ENCODE peak calls at places on chromosome 13, in five cellular contexts. One of them, this sample, is unnamed.

GRCh38 chr13:64643066-64643465 is 2587.1 kb downstream of the PCDH9 start:
- DNase-seq in stimulated activated CD8-positive, alpha-beta memory T cell treated with anti-CD3 and anti-CD28 coated beads, Interleukin-7, amount 100 ng/mL, for 1 hour: no peak
- DNase-seq in omental fat pad: no peak
- DNase-seq in EL: no peak
- DNase-seq in progenitor cell of endocrine pancreas: no peak
- DNase-seq in this sample: no peak

GRCh38 chr13:69524459-69525155 is 583.0 kb upstream of the ATXN8OS start:
- DNase-seq in stimulated activated CD8-positive, alpha-beta memory T cell treated with anti-CD3 and anti-CD28 coated beads, Interleukin-7, amount 100 ng/mL, for 1 hour: no peak
- DNase-seq in omental fat pad: no peak
- DNase-seq in EL: no peak
- DNase-seq in progenitor cell of endocrine pancreas: no peak
- DNase-seq in this sample: no peak

GRCh38 chr13:44744880-44745633 is 168.9 kb upstream of the TSC22D1 start:
- DNase-seq in stimulated activated CD8-positive, alpha-beta memory T cell treated with anti-CD3 and anti-CD28 coated beads, Interleukin-7, amount 100 ng/mL, for 1 hour: no peak
- DNase-seq in omental fat pad: no peak
- DNase-seq in EL: no peak
- DNase-seq in progenitor cell of endocrine pancreas: no peak
- DNase-seq in this sample: no peak

GRCh38 chr13:83229574-83230300 is 652.5 kb downstream of the SLITRK1 start:
- DNase-seq in stimulated activated CD8-positive, alpha-beta memory T cell treated with anti-CD3 and anti-CD28 coated beads, Interleukin-7, amount 100 ng/mL, for 1 hour: no peak
- DNase-seq in omental fat pad: no peak
- DNase-seq in EL: no peak
- DNase-seq in progenitor cell of endocrine pancreas: no peak
- DNase-seq in this sample: no peak

GRCh38 chr13:113648218-113648615 is 9.8 kb downstream of the ATP4B start:
- DNase-seq in stimulated activated CD8-positive, alpha-beta memory T cell treated with anti-CD3 and anti-CD28 coated beads, Interleukin-7, amount 100 ng/mL, for 1 hour: no peak
- DNase-seq in omental fat pad: no peak
- DNase-seq in EL: no peak
- DNase-seq in progenitor cell of endocrine pancreas: no peak
- DNase-seq in this sample: no peak

GRCh38 chr13:107124129-107124718 is 556.3 kb upstream of the ARGLU1 start:
- DNase-seq in stimulated activated CD8-positive, alpha-beta memory T cell treated with anti-CD3 and anti-CD28 coated beads, Interleukin-7, amount 100 ng/mL, for 1 hour: no peak
- DNase-seq in omental fat pad: no peak
- DNase-seq in EL: peak; percentile 2
- DNase-seq in progenitor cell of endocrine pancreas: no peak
- DNase-seq in this sample: peak; percentile 27

GRCh38 chr13:26255717-26256277 is 1.9 kb downstream of the CDK8 start:
- DNase-seq in stimulated activated CD8-positive, alpha-beta memory T cell treated with anti-CD3 and anti-CD28 coated beads, Interleukin-7, amount 100 ng/mL, for 1 hour: no peak
- DNase-seq in omental fat pad: no peak
- DNase-seq in EL: peak; percentile 21
- DNase-seq in progenitor cell of endocrine pancreas: no peak
- DNase-seq in this sample: peak; percentile 14

GRCh38 chr13:67229438-67230242 is 496 bp downstream of the PCDH9 start:
- DNase-seq in stimulated activated CD8-positive, alpha-beta memory T cell treated with anti-CD3 and anti-CD28 coated beads, Interleukin-7, amount 100 ng/mL, for 1 hour: no peak
- DNase-seq in omental fat pad: no peak
- DNase-seq in EL: peak; percentile 6
- DNase-seq in progenitor cell of endocrine pancreas: no peak
- DNase-seq in this sample: no peak

GRCh38 chr13:113959198-113959597 is 14.7 kb downstream of the C13orf46 start:
- DNase-seq in stimulated activated CD8-positive, alpha-beta memory T cell treated with anti-CD3 and anti-CD28 coated beads, Interleukin-7, amount 100 ng/mL, for 1 hour: no peak
- DNase-seq in omental fat pad: no peak
- DNase-seq in EL: no peak
- DNase-seq in progenitor cell of endocrine pancreas: no peak
- DNase-seq in this sample: no peak

GRCh38 chr13:97834255-97834654 is 119.2 kb upstream of the IPO5 start:
- DNase-seq in stimulated activated CD8-positive, alpha-beta memory T cell treated with anti-CD3 and anti-CD28 coated beads, Interleukin-7, amount 100 ng/mL, for 1 hour: no peak
- DNase-seq in omental fat pad: no peak
- DNase-seq in EL: no peak
- DNase-seq in progenitor cell of endocrine pancreas: no peak
- DNase-seq in this sample: no peak

GRCh38 chr13:19950374-19950773 is 8.2 kb upstream of the ZMYM2 start:
- DNase-seq in stimulated activated CD8-positive, alpha-beta memory T cell treated with anti-CD3 and anti-CD28 coated beads, Interleukin-7, amount 100 ng/mL, for 1 hour: no peak
- DNase-seq in omental fat pad: no peak
- DNase-seq in EL: no peak
- DNase-seq in progenitor cell of endocrine pancreas: no peak
- DNase-seq in this sample: no peak

GRCh38 chr13:79541426-79542049 is 60.6 kb downstream of the NDFIP2 start:
- DNase-seq in stimulated activated CD8-positive, alpha-beta memory T cell treated with anti-CD3 and anti-CD28 coated beads, Interleukin-7, amount 100 ng/mL, for 1 hour: no peak
- DNase-seq in omental fat pad: no peak
- DNase-seq in EL: peak; percentile 62
- DNase-seq in progenitor cell of endocrine pancreas: no peak
- DNase-seq in this sample: peak; percentile 19

GRCh38 chr13:30224732-30225131 is 82.6 kb downstream of the KATNAL1 start:
- DNase-seq in stimulated activated CD8-positive, alpha-beta memory T cell treated with anti-CD3 and anti-CD28 coated beads, Interleukin-7, amount 100 ng/mL, for 1 hour: no peak
- DNase-seq in omental fat pad: no peak
- DNase-seq in EL: peak; percentile 54
- DNase-seq in progenitor cell of endocrine pancreas: no peak
- DNase-seq in this sample: no peak

GRCh38 chr13:62875118-62875640 is 1459.5 kb upstream of the PCDH20 start:
- DNase-seq in stimulated activated CD8-positive, alpha-beta memory T cell treated with anti-CD3 and anti-CD28 coated beads, Interleukin-7, amount 100 ng/mL, for 1 hour: no peak
- DNase-seq in omental fat pad: no peak
- DNase-seq in EL: no peak
- DNase-seq in progenitor cell of endocrine pancreas: no peak
- DNase-seq in this sample: no peak

GRCh38 chr13:62482351-62482750 is 1066.7 kb upstream of the PCDH20 start:
- DNase-seq in stimulated activated CD8-positive, alpha-beta memory T cell treated with anti-CD3 and anti-CD28 coated beads, Interleukin-7, amount 100 ng/mL, for 1 hour: no peak
- DNase-seq in omental fat pad: no peak
- DNase-seq in EL: no peak
- DNase-seq in progenitor cell of endocrine pancreas: no peak
- DNase-seq in this sample: no peak

GRCh38 chr13:29961036-29961685 is 110.7 kb upstream of the UBL3 start:
- DNase-seq in stimulated activated CD8-positive, alpha-beta memory T cell treated with anti-CD3 and anti-CD28 coated beads, Interleukin-7, amount 100 ng/mL, for 1 hour: no peak
- DNase-seq in omental fat pad: no peak
- DNase-seq in EL: no peak
- DNase-seq in progenitor cell of endocrine pancreas: no peak
- DNase-seq in this sample: no peak

GRCh38 chr13:41960700-41961697 is at the start of gene VWA8:
- DNase-seq in stimulated activated CD8-positive, alpha-beta memory T cell treated with anti-CD3 and anti-CD28 coated beads, Interleukin-7, amount 100 ng/mL, for 1 hour: peak; percentile 76
- DNase-seq in omental fat pad: peak; percentile 46
- DNase-seq in EL: peak; percentile 82
- DNase-seq in progenitor cell of endocrine pancreas: peak; percentile 59
- DNase-seq in this sample: peak; percentile 49

GRCh38 chr13:75870397-75870801 is 234.3 kb downstream of the LMO7 start:
- DNase-seq in stimulated activated CD8-positive, alpha-beta memory T cell treated with anti-CD3 and anti-CD28 coated beads, Interleukin-7, amount 100 ng/mL, for 1 hour: no peak
- DNase-seq in omental fat pad: no peak
- DNase-seq in EL: peak; percentile 47
- DNase-seq in progenitor cell of endocrine pancreas: no peak
- DNase-seq in this sample: peak; percentile 33

GRCh38 chr13:44308352-44308751 is 65.3 kb upstream of the SERP2 start:
- DNase-seq in stimulated activated CD8-positive, alpha-beta memory T cell treated with anti-CD3 and anti-CD28 coated beads, Interleukin-7, amount 100 ng/mL, for 1 hour: no peak
- DNase-seq in omental fat pad: no peak
- DNase-seq in EL: no peak
- DNase-seq in progenitor cell of endocrine pancreas: no peak
- DNase-seq in this sample: no peak

GRCh38 chr13:45073809-45074208 is 46.5 kb upstream of the GTF2F2 start:
- DNase-seq in stimulated activated CD8-positive, alpha-beta memory T cell treated with anti-CD3 and anti-CD28 coated beads, Interleukin-7, amount 100 ng/mL, for 1 hour: no peak
- DNase-seq in omental fat pad: no peak
- DNase-seq in EL: no peak
- DNase-seq in progenitor cell of endocrine pancreas: no peak
- DNase-seq in this sample: no peak

GRCh38 chr13:106981050-106981449 is 413.1 kb upstream of the ARGLU1 start:
- DNase-seq in stimulated activated CD8-positive, alpha-beta memory T cell treated with anti-CD3 and anti-CD28 coated beads, Interleukin-7, amount 100 ng/mL, for 1 hour: no peak
- DNase-seq in omental fat pad: no peak
- DNase-seq in EL: no peak
- DNase-seq in progenitor cell of endocrine pancreas: no peak
- DNase-seq in this sample: no peak

GRCh38 chr13:29569253-29570057 is 26.0 kb downstream of the SLC7A1 start:
- DNase-seq in stimulated activated CD8-positive, alpha-beta memory T cell treated with anti-CD3 and anti-CD28 coated beads, Interleukin-7, amount 100 ng/mL, for 1 hour: no peak
- DNase-seq in omental fat pad: no peak
- DNase-seq in EL: no peak
- DNase-seq in progenitor cell of endocrine pancreas: no peak
- DNase-seq in this sample: no peak

GRCh38 chr13:113275387-113275786 is 21.7 kb upstream of the LAMP1 start:
- DNase-seq in stimulated activated CD8-positive, alpha-beta memory T cell treated with anti-CD3 and anti-CD28 coated beads, Interleukin-7, amount 100 ng/mL, for 1 hour: no peak
- DNase-seq in omental fat pad: no peak
- DNase-seq in EL: peak; percentile 70
- DNase-seq in progenitor cell of endocrine pancreas: peak; percentile 19
- DNase-seq in this sample: peak; percentile 9

GRCh38 chr13:24802074-24802473 is 38.1 kb downstream of the RNF17 start:
- DNase-seq in stimulated activated CD8-positive, alpha-beta memory T cell treated with anti-CD3 and anti-CD28 coated beads, Interleukin-7, amount 100 ng/mL, for 1 hour: no peak
- DNase-seq in omental fat pad: no peak
- DNase-seq in EL: peak; percentile 6
- DNase-seq in progenitor cell of endocrine pancreas: no peak
- DNase-seq in this sample: no peak

GRCh38 chr13:97257800-97258799 is 36.0 kb downstream of the MBNL2 start:
- DNase-seq in stimulated activated CD8-positive, alpha-beta memory T cell treated with anti-CD3 and anti-CD28 coated beads, Interleukin-7, amount 100 ng/mL, for 1 hour: no peak
- DNase-seq in omental fat pad: no peak
- DNase-seq in EL: peak; percentile 89
- DNase-seq in progenitor cell of endocrine pancreas: no peak
- DNase-seq in this sample: no peak